ENCODE peak calls at places on chromosome 21, in eight cellular contexts. A, Y, G, W, R, X, M and L are unnamed samples.

GRCh38 chr21:42199488-42200463 is 19.2 kb upstream of the ABCG1 start:
- DNase-seq in W (peak; percentile 55), R (peak; percentile 26), G (no peak), Y (peak; percentile 81), X (no peak), A (peak; percentile 39), M (no peak), L (peak; percentile 48)

GRCh38 chr21:14942801-14943490 is 121.9 kb downstream of the NRIP1 start:
- DNase-seq in M (no peak), R (peak; percentile 23), W (peak; percentile 27), Y (peak; percentile 43), X (no peak), G (no peak), A (no peak), L (no peak)

GRCh38 chr21:42569732-42570301 is 56.2 kb downstream of the SLC37A1 start:
- DNase-seq in M (peak; percentile 79), Y (no peak), W (no peak), A (no peak), G (no peak), X (no peak), R (no peak), L (no peak)

GRCh38 chr21:14078746-14079375 is 131.9 kb downstream of the LIPI start:
- DNase-seq in W (no peak), R (no peak), X (no peak), A (no peak), G (no peak), M (peak; percentile 60), Y (no peak), L (no peak)

GRCh38 chr21:15063821-15064575 is 802 bp downstream of the NRIP1 start:
- DNase-seq in M (peak; percentile 91), G (peak; percentile 66), X (peak; percentile 30), R (no peak), A (no peak), W (peak; percentile 38), Y (peak; percentile 48), L (no peak)

GRCh38 chr21:42561742-42562141 is 48.1 kb downstream of the SLC37A1 start:
- DNase-seq in G (no peak), X (no peak), A (no peak), R (no peak), Y (no peak), W (no peak), M (peak; percentile 64), L (peak; percentile 68)

GRCh38 chr21:31985398-31985797 is 112.6 kb downstream of the HUNK start:
- DNase-seq in G (no peak), M (no peak), A (no peak), X (no peak), W (no peak), Y (no peak), R (no peak), L (no peak)

GRCh38 chr21:41168391-41169257 is 664 bp downstream of the BACE2 start:
- DNase-seq in W (peak; percentile 62), R (no peak), Y (peak; percentile 69), G (peak; percentile 65), M (peak; percentile 80), X (peak; percentile 70), A (peak; percentile 29), L (peak; percentile 15)

GRCh38 chr21:16455978-16456377 is 726.2 kb downstream of the USP25 start:
- DNase-seq in R (no peak), M (no peak), G (peak; percentile 4), Y (no peak), A (no peak), W (peak; percentile 62), X (no peak), L (no peak)

GRCh38 chr21:41182547-41182946 is 14.6 kb downstream of the BACE2 start:
- DNase-seq in W (no peak), M (no peak), R (no peak), X (no peak), Y (no peak), A (no peak), G (no peak), L (no peak)

GRCh38 chr21:37202221-37202805 is 64.8 kb downstream of the VPS26C start:
- DNase-seq in X (no peak), G (no peak), Y (no peak), R (no peak), A (no peak), M (no peak), W (no peak), L (no peak)

GRCh38 chr21:29376556-29376955 is 77.8 kb downstream of the BACH1 start:
- DNase-seq in Y (peak; percentile 28), M (no peak), A (peak; percentile 42), G (peak; percentile 80), W (no peak), R (no peak), X (no peak), L (peak; percentile 81)

GRCh38 chr21:28775071-28775470 is 217.6 kb downstream of the LTN1 start:
- DNase-seq in X (no peak), A (no peak), G (no peak), W (no peak), Y (no peak), R (no peak), M (no peak), L (no peak)

DNA sequence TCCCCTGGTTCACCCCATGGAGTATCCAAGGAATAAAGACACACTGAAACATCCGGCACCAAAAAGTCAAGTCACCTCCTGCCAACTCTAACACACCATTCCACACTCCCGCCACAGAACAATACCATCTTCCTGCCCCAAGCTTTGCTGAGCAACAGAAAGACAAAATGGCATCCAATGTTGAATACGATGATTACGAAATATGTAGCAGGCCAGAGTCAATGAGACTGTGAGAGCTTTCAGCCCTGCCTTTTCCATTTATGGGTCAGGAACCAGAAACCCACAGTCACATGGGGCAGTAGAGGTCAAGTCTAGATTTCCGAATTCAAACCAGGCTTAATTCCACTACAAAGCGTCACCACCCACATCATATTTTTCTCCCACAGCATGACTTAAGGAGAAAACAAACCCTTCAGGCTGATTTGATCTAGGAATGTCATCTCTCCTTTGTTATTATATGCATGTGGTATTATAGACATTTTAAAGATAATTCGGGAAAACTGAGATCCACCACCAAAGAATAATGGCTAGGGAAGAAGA is 249.8 kb downstream of the SETD4 start:
- DNase-seq in G (no peak), Y (no peak), A (no peak), M (no peak), R (no peak), W (no peak), X (no peak), L (no peak)
- H3K4me3 ChIP-seq in G (no peak overlapping the region), Y (no peak overlapping the region), A (no peak overlapping the region), M (no peak overlapping the region), R (no peak overlapping the region), W (no peak overlapping the region), X (no peak overlapping the region), L (no peak overlapping the region)

GRCh38 chr21:33755354-33755753 is 113.1 kb downstream of the ITSN1 start:
- DNase-seq in G (no peak), Y (no peak), R (no peak), X (no peak), A (no peak), W (no peak), M (no peak), L (no peak)

GRCh38 chr21:33751120-33751519 is 108.8 kb downstream of the ITSN1 start:
- DNase-seq in R (no peak), A (no peak), M (no peak), W (no peak), Y (peak; percentile 18), X (no peak), G (no peak), L (no peak)

GRCh38 chr21:33752260-33752659 is 110.0 kb downstream of the ITSN1 start:
- DNase-seq in X (no peak), Y (no peak), M (no peak), R (no peak), W (no peak), G (no peak), A (no peak), L (no peak)

GRCh38 chr21:33751533-33751932 is 109.2 kb downstream of the ITSN1 start:
- DNase-seq in X (no peak), Y (no peak), M (no peak), A (no peak), W (no peak), G (no peak), R (no peak), L (no peak)

DNA sequence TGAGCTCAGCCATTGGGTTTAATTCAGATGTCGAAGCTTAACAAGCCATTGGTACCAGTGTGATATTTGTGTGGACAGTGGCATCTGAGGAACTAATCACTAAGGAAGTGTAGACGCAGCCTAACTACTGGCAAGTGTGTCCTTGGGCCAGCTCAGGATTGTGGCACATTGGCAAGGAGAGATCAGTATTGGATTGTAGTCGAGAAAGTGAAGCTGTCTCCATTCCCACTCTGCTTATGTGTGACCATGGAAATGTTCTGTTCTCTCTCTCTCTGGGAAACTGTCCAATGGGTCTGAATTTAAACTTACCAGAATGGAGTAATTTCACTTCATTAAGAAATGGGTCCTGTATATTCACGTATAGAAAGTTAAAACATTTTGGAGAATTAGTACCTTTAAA is 112.2 kb downstream of the ITSN1 start:
- DNase-seq in M (no peak), G (no peak), A (no peak), X (no peak), Y (peak; percentile 39), W (no peak), R (no peak), L (no peak)
- TF ChIP-seq CTCF in M (no peak), G (no peak), A (no peak), X (no peak), Y (no peak), W (no peak), R (no peak), L (no peak)

DNA sequence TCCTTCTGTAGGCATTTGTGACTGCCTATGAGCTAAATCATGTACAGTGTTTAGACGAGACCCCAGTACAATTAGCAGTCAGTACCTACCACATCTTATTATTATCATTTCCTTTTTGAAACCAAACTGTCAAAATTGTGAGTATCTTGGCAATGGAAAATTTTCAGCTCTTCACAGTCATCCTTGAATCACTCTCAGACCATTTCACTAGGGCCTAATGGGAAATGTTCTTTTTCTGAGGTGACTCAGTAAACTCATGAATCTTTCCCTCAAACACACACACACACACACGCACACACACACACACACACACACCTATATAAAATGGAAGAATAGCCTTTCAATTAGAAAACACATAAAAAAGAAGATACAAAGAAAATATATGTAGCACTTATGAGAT is 46.0 kb upstream of the TMPRSS15 start:
- DNase-seq in M (no peak), X (no peak), A (no peak), Y (no peak), W (peak; percentile 44), G (no peak), R (no peak), L (no peak)
- H3K4me3 ChIP-seq in M (no peak overlapping the region), X (no peak overlapping the region), A (no peak overlapping the region), Y (no peak overlapping the region), W (no peak overlapping the region), G (no peak overlapping the region), R (no peak overlapping the region), L (no peak overlapping the region)

GRCh38 chr21:45012661-45013270 is 61.6 kb upstream of the ADARB1 start:
- DNase-seq in G (peak; percentile 71), A (peak; percentile 9), R (no peak), X (no peak), W (no peak), Y (no peak), M (peak; percentile 59), L (no peak)

GRCh38 chr21:45011911-45012660 is 62.3 kb upstream of the ADARB1 start:
- DNase-seq in X (peak; percentile 84), M (peak; percentile 70), W (peak; percentile 87), R (peak; percentile 79), G (peak; percentile 87), Y (peak; percentile 82), A (peak; percentile 38), L (no peak)

GRCh38 chr21:45014747-45015468 is 59.5 kb upstream of the ADARB1 start:
- DNase-seq in X (no peak), R (no peak), M (peak; percentile 37), Y (no peak), W (no peak), A (no peak), G (no peak), L (no peak)

GRCh38 chr21:45011426-45011825 is 63.0 kb upstream of the ADARB1 start:
- DNase-seq in G (no peak), M (peak; percentile 73), R (no peak), W (no peak), A (no peak), X (no peak), Y (no peak), L (no peak)

GRCh38 chr21:45013271-45013841 is 61.0 kb upstream of the ADARB1 start:
- DNase-seq in M (peak; percentile 67), A (no peak), G (no peak), R (no peak), X (no peak), W (no peak), Y (no peak), L (no peak)
- TF ChIP-seq CTCF in M (no peak), A (no peak), G (peak; percentile 29), R (no peak), X (no peak), W (peak; percentile 10), Y (peak; percentile 11), L (no peak)